ENCODE peak calls at places on chromosomes 2 and 18, in nine cellular contexts. One of them, this sample, is unnamed.

GRCh38 chr2:144938308-144938709 is 418.4 kb upstream of the ZEB2 start:
- DNase-seq in left cardiac atrium: no peak
- DNase-seq in T-helper 1 cell: no peak
- DNase-seq in activated T-cell treated with anti-CD3 and anti-CD28 coated beads for 4 hours: no peak
- DNase-seq in germinal center: no peak
- DNase-seq in GDM1: no peak
- DNase-seq in ureter: no peak
- DNase-seq in hypothalamus: no peak
- DNase-seq in cardiac fibroblast: peak
- DNase-seq in this sample: no peak

GRCh38 chr2:86788172-86788571 is 2.5 kb downstream of the CD8A start:
- DNase-seq in left cardiac atrium: peak
- DNase-seq in T-helper 1 cell: no peak
- DNase-seq in activated T-cell treated with anti-CD3 and anti-CD28 coated beads for 4 hours: no peak
- DNase-seq in germinal center: no peak
- DNase-seq in GDM1: no peak
- DNase-seq in ureter: no peak
- DNase-seq in hypothalamus: no peak
- DNase-seq in cardiac fibroblast: peak
- DNase-seq in this sample: no peak

GRCh38 chr2:33835926-33836325 is 236.8 kb upstream of the FAM98A start:
- DNase-seq in left cardiac atrium: no peak
- DNase-seq in T-helper 1 cell: no peak
- DNase-seq in activated T-cell treated with anti-CD3 and anti-CD28 coated beads for 4 hours: no peak
- DNase-seq in germinal center: no peak
- DNase-seq in GDM1: no peak
- DNase-seq in ureter: no peak
- DNase-seq in hypothalamus: no peak
- DNase-seq in cardiac fibroblast: no peak
- DNase-seq in this sample: no peak

GRCh38 chr2:124666976-124667375 is 641.9 kb downstream of the CNTNAP5 start:
- DNase-seq in left cardiac atrium: no peak
- DNase-seq in T-helper 1 cell: no peak
- DNase-seq in activated T-cell treated with anti-CD3 and anti-CD28 coated beads for 4 hours: no peak
- DNase-seq in germinal center: no peak
- DNase-seq in GDM1: no peak
- DNase-seq in ureter: no peak
- DNase-seq in hypothalamus: no peak
- DNase-seq in cardiac fibroblast: no peak
- DNase-seq in this sample: no peak

GRCh38 chr18:37452697-37453385 is 112.8 kb downstream of the CELF4 start:
- DNase-seq in left cardiac atrium: no peak
- DNase-seq in T-helper 1 cell: no peak
- DNase-seq in activated T-cell treated with anti-CD3 and anti-CD28 coated beads for 4 hours: no peak
- DNase-seq in germinal center: no peak
- DNase-seq in GDM1: no peak
- DNase-seq in ureter: peak
- DNase-seq in hypothalamus: no peak
- DNase-seq in cardiac fibroblast: peak
- DNase-seq in this sample: no peak

GRCh38 chr2:195820373-195820772 is 163.3 kb downstream of the SLC39A10 start:
- DNase-seq in left cardiac atrium: no peak
- DNase-seq in T-helper 1 cell: no peak
- DNase-seq in activated T-cell treated with anti-CD3 and anti-CD28 coated beads for 4 hours: no peak
- DNase-seq in germinal center: no peak
- DNase-seq in GDM1: no peak
- DNase-seq in ureter: no peak
- DNase-seq in hypothalamus: no peak
- DNase-seq in cardiac fibroblast: peak
- DNase-seq in this sample: no peak

GRCh38 chr2:70939847-70940580 is 4.3 kb downstream of the ATP6V1B1 start:
- DNase-seq in left cardiac atrium: no peak
- DNase-seq in T-helper 1 cell: no peak
- DNase-seq in activated T-cell treated with anti-CD3 and anti-CD28 coated beads for 4 hours: no peak
- DNase-seq in germinal center: no peak
- DNase-seq in GDM1: no peak
- DNase-seq in ureter: peak
- DNase-seq in hypothalamus: no peak
- DNase-seq in cardiac fibroblast: no peak
- DNase-seq in this sample: no peak

GRCh38 chr2:47218066-47218581 is 63.0 kb upstream of the STPG4 start:
- DNase-seq in left cardiac atrium: no peak
- DNase-seq in T-helper 1 cell: no peak
- DNase-seq in activated T-cell treated with anti-CD3 and anti-CD28 coated beads for 4 hours: no peak
- DNase-seq in germinal center: no peak
- DNase-seq in GDM1: peak
- DNase-seq in ureter: peak
- DNase-seq in hypothalamus: no peak
- DNase-seq in cardiac fibroblast: no peak
- DNase-seq in this sample: no peak

GRCh38 chr2:138137949-138138348 is 173.7 kb downstream of the HNMT start:
- DNase-seq in left cardiac atrium: no peak
- DNase-seq in T-helper 1 cell: no peak
- DNase-seq in activated T-cell treated with anti-CD3 and anti-CD28 coated beads for 4 hours: no peak
- DNase-seq in germinal center: no peak
- DNase-seq in GDM1: no peak
- DNase-seq in ureter: no peak
- DNase-seq in hypothalamus: no peak
- DNase-seq in cardiac fibroblast: no peak
- DNase-seq in this sample: no peak

GRCh38 chr2:133603109-133603508 is 34.8 kb upstream of the NCKAP5 start:
- DNase-seq in left cardiac atrium: no peak
- DNase-seq in T-helper 1 cell: no peak
- DNase-seq in activated T-cell treated with anti-CD3 and anti-CD28 coated beads for 4 hours: no peak
- DNase-seq in germinal center: no peak
- DNase-seq in GDM1: no peak
- DNase-seq in ureter: no peak
- DNase-seq in hypothalamus: no peak
- DNase-seq in cardiac fibroblast: no peak
- DNase-seq in this sample: no peak

GRCh38 chr2:37526323-37526722 is 145.1 kb downstream of the CDC42EP3 start:
- DNase-seq in left cardiac atrium: no peak
- DNase-seq in T-helper 1 cell: no peak
- DNase-seq in activated T-cell treated with anti-CD3 and anti-CD28 coated beads for 4 hours: no peak
- DNase-seq in germinal center: no peak
- DNase-seq in GDM1: no peak
- DNase-seq in ureter: no peak
- DNase-seq in hypothalamus: no peak
- DNase-seq in cardiac fibroblast: no peak
- DNase-seq in this sample: no peak

GRCh38 chr18:50203801-50204604 is 9.1 kb upstream of the MYO5B start:
- DNase-seq in left cardiac atrium: no peak
- DNase-seq in T-helper 1 cell: peak
- DNase-seq in activated T-cell treated with anti-CD3 and anti-CD28 coated beads for 4 hours: no peak
- DNase-seq in germinal center: no peak
- DNase-seq in GDM1: no peak
- DNase-seq in ureter: peak
- DNase-seq in hypothalamus: no peak
- DNase-seq in cardiac fibroblast: peak
- DNase-seq in this sample: peak

GRCh38 chr18:6521804-6522418 is 107.2 kb upstream of the L3MBTL4 start:
- DNase-seq in left cardiac atrium: no peak
- DNase-seq in T-helper 1 cell: peak
- DNase-seq in activated T-cell treated with anti-CD3 and anti-CD28 coated beads for 4 hours: no peak
- DNase-seq in germinal center: peak
- DNase-seq in GDM1: no peak
- DNase-seq in ureter: no peak
- DNase-seq in hypothalamus: no peak
- DNase-seq in cardiac fibroblast: peak
- DNase-seq in this sample: no peak

GRCh38 chr18:78758496-78758895 is 221.1 kb upstream of the SALL3 start:
- DNase-seq in left cardiac atrium: no peak
- DNase-seq in T-helper 1 cell: no peak
- DNase-seq in activated T-cell treated with anti-CD3 and anti-CD28 coated beads for 4 hours: no peak
- DNase-seq in germinal center: no peak
- DNase-seq in GDM1: no peak
- DNase-seq in ureter: no peak
- DNase-seq in hypothalamus: no peak
- DNase-seq in cardiac fibroblast: no peak
- DNase-seq in this sample: no peak

GRCh38 chr2:118989481-118989880 is 47.5 kb downstream of the MARCO start:
- DNase-seq in left cardiac atrium: no peak
- DNase-seq in T-helper 1 cell: no peak
- DNase-seq in activated T-cell treated with anti-CD3 and anti-CD28 coated beads for 4 hours: no peak
- DNase-seq in germinal center: no peak
- DNase-seq in GDM1: no peak
- DNase-seq in ureter: peak
- DNase-seq in hypothalamus: no peak
- DNase-seq in cardiac fibroblast: no peak
- DNase-seq in this sample: no peak

GRCh38 chr18:70649683-70650082 is 360.8 kb downstream of the SOCS6 start:
- DNase-seq in left cardiac atrium: no peak
- DNase-seq in T-helper 1 cell: no peak
- DNase-seq in activated T-cell treated with anti-CD3 and anti-CD28 coated beads for 4 hours: no peak
- DNase-seq in germinal center: no peak
- DNase-seq in GDM1: no peak
- DNase-seq in ureter: no peak
- DNase-seq in hypothalamus: no peak
- DNase-seq in cardiac fibroblast: no peak
- DNase-seq in this sample: no peak

GRCh38 chr2:29139152-29139551 is 23.9 kb downstream of the CLIP4 start:
- DNase-seq in left cardiac atrium: no peak
- DNase-seq in T-helper 1 cell: no peak
- DNase-seq in activated T-cell treated with anti-CD3 and anti-CD28 coated beads for 4 hours: no peak
- DNase-seq in germinal center: no peak
- DNase-seq in GDM1: no peak
- DNase-seq in ureter: no peak
- DNase-seq in hypothalamus: no peak
- DNase-seq in cardiac fibroblast: peak
- DNase-seq in this sample: no peak

GRCh38 chr18:3246636-3247242 is 862 bp upstream of the MYL12A start:
- DNase-seq in left cardiac atrium: peak
- DNase-seq in T-helper 1 cell: no peak
- DNase-seq in activated T-cell treated with anti-CD3 and anti-CD28 coated beads for 4 hours: no peak
- DNase-seq in germinal center: peak
- DNase-seq in GDM1: no peak
- DNase-seq in ureter: peak
- DNase-seq in hypothalamus: no peak
- DNase-seq in cardiac fibroblast: no peak
- DNase-seq in this sample: no peak

GRCh38 chr2:162013514-162014205 is 60.4 kb downstream of the DPP4 start:
- DNase-seq in left cardiac atrium: no peak
- DNase-seq in T-helper 1 cell: peak
- DNase-seq in activated T-cell treated with anti-CD3 and anti-CD28 coated beads for 4 hours: no peak
- DNase-seq in germinal center: no peak
- DNase-seq in GDM1: no peak
- DNase-seq in ureter: no peak
- DNase-seq in hypothalamus: no peak
- DNase-seq in cardiac fibroblast: no peak
- DNase-seq in this sample: no peak

GRCh38 chr2:171217330-171217729 is 56.6 kb upstream of the TLK1 start:
- DNase-seq in left cardiac atrium: no peak
- DNase-seq in T-helper 1 cell: no peak
- DNase-seq in activated T-cell treated with anti-CD3 and anti-CD28 coated beads for 4 hours: no peak
- DNase-seq in germinal center: no peak
- DNase-seq in GDM1: no peak
- DNase-seq in ureter: no peak
- DNase-seq in hypothalamus: no peak
- DNase-seq in cardiac fibroblast: no peak
- DNase-seq in this sample: no peak

GRCh38 chr2:224143521-224143920 is 104.4 kb upstream of the SERPINE2 start:
- DNase-seq in left cardiac atrium: no peak
- DNase-seq in T-helper 1 cell: no peak
- DNase-seq in activated T-cell treated with anti-CD3 and anti-CD28 coated beads for 4 hours: no peak
- DNase-seq in germinal center: no peak
- DNase-seq in GDM1: no peak
- DNase-seq in ureter: no peak
- DNase-seq in hypothalamus: no peak
- DNase-seq in cardiac fibroblast: no peak
- DNase-seq in this sample: no peak

GRCh38 chr18:37391156-37391555 is 174.4 kb downstream of the CELF4 start:
- DNase-seq in left cardiac atrium: no peak
- DNase-seq in T-helper 1 cell: no peak
- DNase-seq in activated T-cell treated with anti-CD3 and anti-CD28 coated beads for 4 hours: no peak
- DNase-seq in germinal center: no peak
- DNase-seq in GDM1: no peak
- DNase-seq in ureter: no peak
- DNase-seq in hypothalamus: no peak
- DNase-seq in cardiac fibroblast: no peak
- DNase-seq in this sample: no peak

GRCh38 chr18:54453996-54454395 is 96.3 kb downstream of the C18orf54 start:
- DNase-seq in left cardiac atrium: no peak
- DNase-seq in T-helper 1 cell: no peak
- DNase-seq in activated T-cell treated with anti-CD3 and anti-CD28 coated beads for 4 hours: no peak
- DNase-seq in germinal center: no peak
- DNase-seq in GDM1: no peak
- DNase-seq in ureter: no peak
- DNase-seq in hypothalamus: no peak
- DNase-seq in cardiac fibroblast: no peak
- DNase-seq in this sample: no peak

GRCh38 chr18:23173912-23174311 is 38.6 kb downstream of the CABLES1 start:
- DNase-seq in left cardiac atrium: no peak
- DNase-seq in T-helper 1 cell: no peak
- DNase-seq in activated T-cell treated with anti-CD3 and anti-CD28 coated beads for 4 hours: no peak
- DNase-seq in germinal center: no peak
- DNase-seq in GDM1: no peak
- DNase-seq in ureter: no peak
- DNase-seq in hypothalamus: no peak
- DNase-seq in cardiac fibroblast: no peak
- DNase-seq in this sample: no peak

GRCh38 chr18:37176307-37176934 is 347.5 kb downstream of the KIAA1328 start:
- DNase-seq in left cardiac atrium: no peak
- DNase-seq in T-helper 1 cell: no peak
- DNase-seq in activated T-cell treated with anti-CD3 and anti-CD28 coated beads for 4 hours: no peak
- DNase-seq in germinal center: no peak
- DNase-seq in GDM1: no peak
- DNase-seq in ureter: no peak
- DNase-seq in hypothalamus: no peak
- DNase-seq in cardiac fibroblast: no peak
- DNase-seq in this sample: no peak

GRCh38 chr2:9970386-9971044 is 19.0 kb downstream of the GRHL1 start:
- DNase-seq in left cardiac atrium: no peak
- DNase-seq in T-helper 1 cell: no peak
- DNase-seq in activated T-cell treated with anti-CD3 and anti-CD28 coated beads for 4 hours: no peak
- DNase-seq in germinal center: no peak
- DNase-seq in GDM1: no peak
- DNase-seq in ureter: no peak
- DNase-seq in hypothalamus: no peak
- DNase-seq in cardiac fibroblast: no peak
- DNase-seq in this sample: no peak

GRCh38 chr18:11251891-11252270 is 102.5 kb upstream of the PIEZO2 start:
- DNase-seq in left cardiac atrium: no peak
- DNase-seq in T-helper 1 cell: no peak
- DNase-seq in activated T-cell treated with anti-CD3 and anti-CD28 coated beads for 4 hours: no peak
- DNase-seq in germinal center: no peak
- DNase-seq in GDM1: no peak
- DNase-seq in ureter: no peak
- DNase-seq in hypothalamus: no peak
- DNase-seq in cardiac fibroblast: peak
- DNase-seq in this sample: no peak

GRCh38 chr2:23801396-23801795 is 125.5 kb downstream of the ATAD2B start:
- DNase-seq in left cardiac atrium: no peak
- DNase-seq in T-helper 1 cell: no peak
- DNase-seq in activated T-cell treated with anti-CD3 and anti-CD28 coated beads for 4 hours: no peak
- DNase-seq in germinal center: no peak
- DNase-seq in GDM1: no peak
- DNase-seq in ureter: no peak
- DNase-seq in hypothalamus: no peak
- DNase-seq in cardiac fibroblast: peak
- DNase-seq in this sample: no peak

This sample was measured in neural crest cell.